ENCODE peak calls at places on chromosome 12, in six cellular contexts. One of them, this sample, is unnamed.

GRCh38 chr12:124405151-124405550 is 110.3 kb downstream of the RFLNA start:
- DNase-seq in A549: no peak
- DNase-seq in endothelial cell of umbilical vein: no peak
- DNase-seq in SK-N-SH: no peak
- DNase-seq in GM12878: no peak
- DNase-seq in K562: no peak
- DNase-seq in this sample: no peak

GRCh38 chr12:12505544-12506501 is 56.8 kb downstream of the DUSP16 start:
- DNase-seq in A549: no peak
- DNase-seq in endothelial cell of umbilical vein: peak; percentile 70
- DNase-seq in SK-N-SH: peak; percentile 77
- DNase-seq in GM12878: peak; percentile 94
- DNase-seq in K562: peak; percentile 21
- DNase-seq in this sample: no peak

GRCh38 chr12:105256921-105257320 is 20.9 kb upstream of the APPL2 start:
- DNase-seq in A549: no peak
- DNase-seq in endothelial cell of umbilical vein: no peak
- DNase-seq in SK-N-SH: no peak
- DNase-seq in GM12878: no peak
- DNase-seq in K562: no peak
- DNase-seq in this sample: no peak

GRCh38 chr12:118046430-118046829 is 14.5 kb downstream of the WSB2 start:
- DNase-seq in A549: no peak
- DNase-seq in endothelial cell of umbilical vein: no peak
- DNase-seq in SK-N-SH: no peak
- DNase-seq in GM12878: no peak
- DNase-seq in K562: no peak
- DNase-seq in this sample: no peak

GRCh38 chr12:116415408-116416108 is 138.1 kb upstream of the MED13L start:
- DNase-seq in A549: no peak
- DNase-seq in endothelial cell of umbilical vein: no peak
- DNase-seq in SK-N-SH: no peak
- DNase-seq in GM12878: no peak
- DNase-seq in K562: no peak
- DNase-seq in this sample: no peak

GRCh38 chr12:132162508-132163031 is 18.3 kb downstream of the NOC4L start:
- DNase-seq in A549: no peak
- DNase-seq in endothelial cell of umbilical vein: no peak
- DNase-seq in SK-N-SH: peak; percentile 47
- DNase-seq in GM12878: no peak
- DNase-seq in K562: no peak
- DNase-seq in this sample: peak; percentile 85

GRCh38 chr12:26119391-26119981 is 5.4 kb downstream of the BHLHE41 start:
- DNase-seq in A549: peak; percentile 50
- DNase-seq in endothelial cell of umbilical vein: peak; percentile 67
- DNase-seq in SK-N-SH: peak; percentile 56
- DNase-seq in GM12878: no peak
- DNase-seq in K562: peak; percentile 19
- DNase-seq in this sample: peak; percentile 86

GRCh38 chr12:53733051-53733812 is 6.0 kb upstream of the CALCOCO1 start:
- DNase-seq in A549: no peak
- DNase-seq in endothelial cell of umbilical vein: peak; percentile 54
- DNase-seq in SK-N-SH: no peak
- DNase-seq in GM12878: no peak
- DNase-seq in K562: no peak
- DNase-seq in this sample: no peak

GRCh38 chr12:62840311-62840710 is 94.6 kb downstream of the PPM1H start:
- DNase-seq in A549: no peak
- DNase-seq in endothelial cell of umbilical vein: no peak
- DNase-seq in SK-N-SH: no peak
- DNase-seq in GM12878: no peak
- DNase-seq in K562: no peak
- DNase-seq in this sample: no peak

GRCh38 chr12:105502426-105502930 is 172.0 kb downstream of the C12orf75 start:
- DNase-seq in A549: no peak
- DNase-seq in endothelial cell of umbilical vein: no peak
- DNase-seq in SK-N-SH: no peak
- DNase-seq in GM12878: no peak
- DNase-seq in K562: no peak
- DNase-seq in this sample: no peak

GRCh38 chr12:9033244-9033887 is 44.0 kb downstream of the KLRG1 start:
- DNase-seq in A549: no peak
- DNase-seq in endothelial cell of umbilical vein: no peak
- DNase-seq in SK-N-SH: no peak
- DNase-seq in GM12878: no peak
- DNase-seq in K562: no peak
- DNase-seq in this sample: no peak

GRCh38 chr12:1993871-1994371 is 10.3 kb downstream of the DCP1B start:
- DNase-seq in A549: no peak
- DNase-seq in endothelial cell of umbilical vein: no peak
- DNase-seq in SK-N-SH: no peak
- DNase-seq in GM12878: no peak
- DNase-seq in K562: no peak
- DNase-seq in this sample: peak; percentile 56

GRCh38 chr12:19131020-19131431 is 1.5 kb downstream of the PLEKHA5 start:
- DNase-seq in A549: peak; percentile 18
- DNase-seq in endothelial cell of umbilical vein: peak; percentile 37
- DNase-seq in SK-N-SH: peak; percentile 35
- DNase-seq in GM12878: no peak
- DNase-seq in K562: no peak
- DNase-seq in this sample: peak; percentile 35

GRCh38 chr12:10497602-10498001 is 8.1 kb upstream of the EIF2S3B start:
- DNase-seq in A549: no peak
- DNase-seq in endothelial cell of umbilical vein: no peak
- DNase-seq in SK-N-SH: no peak
- DNase-seq in GM12878: no peak
- DNase-seq in K562: no peak
- DNase-seq in this sample: peak; percentile 1

GRCh38 chr12:52209321-52209720 is 17.5 kb upstream of the KRT80 start:
- DNase-seq in A549: no peak
- DNase-seq in endothelial cell of umbilical vein: no peak
- DNase-seq in SK-N-SH: no peak
- DNase-seq in GM12878: no peak
- DNase-seq in K562: no peak
- DNase-seq in this sample: no peak

GRCh38 chr12:123085730-123086487 is 65.0 kb downstream of the PITPNM2 start:
- DNase-seq in A549: peak; percentile 96
- DNase-seq in endothelial cell of umbilical vein: peak; percentile 80
- DNase-seq in SK-N-SH: peak; percentile 54
- DNase-seq in GM12878: no peak
- DNase-seq in K562: no peak
- DNase-seq in this sample: peak; percentile 49

GRCh38 chr12:85825751-85826150 is 10.5 kb downstream of the RASSF9 start:
- DNase-seq in A549: no peak
- DNase-seq in endothelial cell of umbilical vein: no peak
- DNase-seq in SK-N-SH: no peak
- DNase-seq in GM12878: no peak
- DNase-seq in K562: no peak
- DNase-seq in this sample: no peak

GRCh38 chr12:84760091-84760490 is 152.5 kb downstream of the SLC6A15 start:
- DNase-seq in A549: no peak
- DNase-seq in endothelial cell of umbilical vein: no peak
- DNase-seq in SK-N-SH: no peak
- DNase-seq in GM12878: no peak
- DNase-seq in K562: no peak
- DNase-seq in this sample: no peak

GRCh38 chr12:58564721-58565120 is 355.6 kb downstream of the LRIG3 start:
- DNase-seq in A549: no peak
- DNase-seq in endothelial cell of umbilical vein: no peak
- DNase-seq in SK-N-SH: no peak
- DNase-seq in GM12878: no peak
- DNase-seq in K562: no peak
- DNase-seq in this sample: no peak

GRCh38 chr12:125549836-125550235 is 484.6 kb downstream of the AACS start:
- DNase-seq in A549: no peak
- DNase-seq in endothelial cell of umbilical vein: no peak
- DNase-seq in SK-N-SH: no peak
- DNase-seq in GM12878: no peak
- DNase-seq in K562: peak; percentile 19
- DNase-seq in this sample: peak; percentile 33

GRCh38 chr12:32558941-32559340 is 120.2 kb upstream of the DNM1L start:
- DNase-seq in A549: no peak
- DNase-seq in endothelial cell of umbilical vein: no peak
- DNase-seq in SK-N-SH: no peak
- DNase-seq in GM12878: peak; percentile 66
- DNase-seq in K562: no peak
- DNase-seq in this sample: no peak

GRCh38 chr12:41188058-41188840 is at the start of gene PDZRN4:
- DNase-seq in A549: no peak
- DNase-seq in endothelial cell of umbilical vein: peak; percentile 12
- DNase-seq in SK-N-SH: peak; percentile 82
- DNase-seq in GM12878: no peak
- DNase-seq in K562: no peak
- DNase-seq in this sample: no peak

GRCh38 chr12:122009741-122010140 is 11.9 kb upstream of the BCL7A start:
- DNase-seq in A549: no peak
- DNase-seq in endothelial cell of umbilical vein: no peak
- DNase-seq in SK-N-SH: no peak
- DNase-seq in GM12878: no peak
- DNase-seq in K562: no peak
- DNase-seq in this sample: no peak

GRCh38 chr12:95721320-95721719 is 69.2 kb downstream of the NTN4 start:
- DNase-seq in A549: no peak
- DNase-seq in endothelial cell of umbilical vein: no peak
- DNase-seq in SK-N-SH: no peak
- DNase-seq in GM12878: no peak
- DNase-seq in K562: no peak
- DNase-seq in this sample: no peak

GRCh38 chr12:123572391-123572790 is 12.0 kb upstream of the TMED2 start:
- DNase-seq in A549: no peak
- DNase-seq in endothelial cell of umbilical vein: no peak
- DNase-seq in SK-N-SH: no peak
- DNase-seq in GM12878: no peak
- DNase-seq in K562: no peak
- DNase-seq in this sample: no peak

GRCh38 chr12:98422359-98422758 is 93.0 kb upstream of the TMPO start:
- DNase-seq in A549: no peak
- DNase-seq in endothelial cell of umbilical vein: no peak
- DNase-seq in SK-N-SH: no peak
- DNase-seq in GM12878: no peak
- DNase-seq in K562: no peak
- DNase-seq in this sample: no peak

GRCh38 chr12:98422809-98423208 is 92.6 kb upstream of the TMPO start:
- DNase-seq in A549: no peak
- DNase-seq in endothelial cell of umbilical vein: peak; percentile 33
- DNase-seq in SK-N-SH: no peak
- DNase-seq in GM12878: no peak
- DNase-seq in K562: no peak
- DNase-seq in this sample: no peak

GRCh38 chr12:98420403-98420800 is 95.0 kb upstream of the TMPO start:
- DNase-seq in A549: no peak
- DNase-seq in endothelial cell of umbilical vein: no peak
- DNase-seq in SK-N-SH: peak; percentile 19
- DNase-seq in GM12878: no peak
- DNase-seq in K562: no peak
- DNase-seq in this sample: no peak

GRCh38 chr12:98419795-98420402 is 95.5 kb upstream of the TMPO start:
- DNase-seq in A549: no peak
- DNase-seq in endothelial cell of umbilical vein: no peak
- DNase-seq in SK-N-SH: no peak
- DNase-seq in GM12878: no peak
- DNase-seq in K562: no peak
- DNase-seq in this sample: no peak

GRCh38 chr12:98421336-98421735 is 94.1 kb upstream of the TMPO start:
- DNase-seq in A549: no peak
- DNase-seq in endothelial cell of umbilical vein: no peak
- DNase-seq in SK-N-SH: peak; percentile 11
- DNase-seq in GM12878: no peak
- DNase-seq in K562: no peak
- DNase-seq in this sample: no peak
- TF ChIP-seq MAX in A549: no peak
- TF ChIP-seq MAX in endothelial cell of umbilical vein: no peak
- TF ChIP-seq MAX in SK-N-SH: no peak
- TF ChIP-seq MAX in GM12878: no peak
- TF ChIP-seq MAX in K562: no peak
- TF ChIP-seq MAX in this sample: no peak

GRCh38 chr12:4278582-4278939 is 5.0 kb downstream of the CCND2 start:
- DNase-seq in A549: no peak
- DNase-seq in endothelial cell of umbilical vein: no peak
- DNase-seq in SK-N-SH: no peak
- DNase-seq in GM12878: no peak
- DNase-seq in K562: no peak
- DNase-seq in this sample: peak; percentile 70

GRCh38 chr12:4277856-4278581 is 4.5 kb downstream of the CCND2 start:
- DNase-seq in A549: no peak
- DNase-seq in endothelial cell of umbilical vein: no peak
- DNase-seq in SK-N-SH: no peak
- DNase-seq in GM12878: no peak
- DNase-seq in K562: no peak
- DNase-seq in this sample: no peak

GRCh38 chr12:4276524-4277204 is 3.1 kb downstream of the CCND2 start:
- DNase-seq in A549: peak; percentile 76
- DNase-seq in endothelial cell of umbilical vein: peak; percentile 87
- DNase-seq in SK-N-SH: peak; percentile 84
- DNase-seq in GM12878: peak; percentile 78
- DNase-seq in K562: peak; percentile 61
- DNase-seq in this sample: peak; percentile 91

GRCh38 chr12:4275869-4276253 is 2.3 kb downstream of the CCND2 start:
- DNase-seq in A549: no peak
- DNase-seq in endothelial cell of umbilical vein: no peak
- DNase-seq in SK-N-SH: no peak
- DNase-seq in GM12878: no peak
- DNase-seq in K562: no peak
- DNase-seq in this sample: no peak

GRCh38 chr12:4277205-4277543 is 3.6 kb downstream of the CCND2 start:
- DNase-seq in A549: no peak
- DNase-seq in endothelial cell of umbilical vein: no peak
- DNase-seq in SK-N-SH: no peak
- DNase-seq in GM12878: no peak
- DNase-seq in K562: no peak
- DNase-seq in this sample: no peak
- TF ChIP-seq CTCF in A549: no peak
- TF ChIP-seq CTCF in endothelial cell of umbilical vein: no peak
- TF ChIP-seq CTCF in SK-N-SH: no peak
- TF ChIP-seq CTCF in GM12878: no peak
- TF ChIP-seq CTCF in K562: no peak
- TF ChIP-seq CTCF in this sample: no peak

GRCh38 chr12:109182041-109182839 is 65.9 kb downstream of the ACACB start:
- DNase-seq in A549: no peak
- DNase-seq in endothelial cell of umbilical vein: no peak
- DNase-seq in SK-N-SH: no peak
- DNase-seq in GM12878: no peak
- DNase-seq in K562: no peak
- DNase-seq in this sample: no peak
- TF ChIP-seq MAX in A549: no peak
- TF ChIP-seq MAX in endothelial cell of umbilical vein: no peak
- TF ChIP-seq MAX in SK-N-SH: no peak
- TF ChIP-seq MAX in GM12878: no peak
- TF ChIP-seq MAX in K562: no peak
- TF ChIP-seq MAX in this sample: no peak

DNA sequence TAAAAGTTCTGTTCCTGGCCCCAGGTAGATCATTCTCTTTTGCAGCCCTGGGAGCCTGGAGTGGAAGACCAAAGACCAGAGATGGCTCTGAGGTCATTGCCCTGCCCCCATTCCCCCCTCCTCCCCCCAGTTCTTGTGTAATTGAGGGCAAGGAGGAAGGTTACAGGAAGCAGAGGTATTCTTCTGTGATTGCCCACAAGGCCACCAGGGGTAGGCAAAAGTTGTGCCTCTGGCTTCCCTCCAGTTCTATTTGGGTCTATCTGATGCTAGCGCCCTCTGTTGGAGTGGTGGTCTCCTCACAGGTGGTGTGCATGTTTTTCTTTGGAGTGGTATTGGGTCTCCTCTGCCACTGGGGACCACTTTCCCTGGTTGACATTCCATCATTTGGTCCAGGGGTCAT is 41.2 kb upstream of the CRY1 start:
- DNase-seq in A549: peak; percentile 34
- DNase-seq in endothelial cell of umbilical vein: no peak
- DNase-seq in SK-N-SH: no peak
- DNase-seq in GM12878: no peak
- DNase-seq in K562: peak; percentile 67
- DNase-seq in this sample: peak; percentile 66
- TF ChIP-seq CTCF in A549: no peak
- TF ChIP-seq CTCF in endothelial cell of umbilical vein: peak; percentile 20
- TF ChIP-seq CTCF in SK-N-SH: peak; percentile 41
- TF ChIP-seq CTCF in GM12878: no peak
- TF ChIP-seq CTCF in K562: peak; percentile 67
- TF ChIP-seq CTCF in this sample: peak; percentile 66

This sample was measured in NB4.